ENCODE peak calls at places on chromosomes 6 and 20, in five cellular contexts. X is dorsolateral prefrontal cortex, C is tibial artery, F is sigmoid colon, U is uterus. A is an unnamed sample.

GRCh38 chr6:75568100-75568499 is 33.6 kb upstream of the SENP6 start:
- DNase-seq in X (no peak), U (no peak), C (no peak), F (no peak), A (no peak)

GRCh38 chr6:19705606-19706005 is 131.6 kb upstream of the ID4 start:
- DNase-seq in U (no peak), C (no peak), X (no peak), F (no peak), A (no peak)

GRCh38 chr6:9540534-9541126 is 874.2 kb downstream of the TFAP2A start:
- DNase-seq in X (no peak), U (no peak), F (no peak), C (no peak), A (peak; percentile 27)

GRCh38 chr20:56628873-56629463 is at the start of gene TFAP2C:
- DNase-seq in C (peak; percentile 72), X (no peak), F (peak; percentile 89), U (peak; percentile 30), A (peak; percentile 14)

GRCh38 chr6:87588756-87589407 is 905 bp downstream of the RARS2 start:
- DNase-seq in U (no peak), X (no peak), F (no peak), C (no peak), A (no peak)

GRCh38 chr6:100274147-100274546 is 190.6 kb downstream of the SIM1 start:
- DNase-seq in X (no peak), U (no peak), F (no peak), C (no peak), A (no peak)

GRCh38 chr6:148747493-148748160 is 797 bp downstream of the UST start:
- DNase-seq in U (peak; percentile 49), C (peak; percentile 78), X (peak; percentile 52), F (peak; percentile 78), A (peak; percentile 35)

GRCh38 chr6:125154184-125155135 is 887 bp downstream of the TPD52L1 start:
- DNase-seq in C (peak; percentile 70), X (peak; percentile 43), U (peak; percentile 33), F (peak; percentile 68), A (no peak)

GRCh38 chr6:17165383-17165782 is 63.5 kb downstream of the STMND1 start:
- DNase-seq in C (no peak), F (no peak), U (no peak), X (no peak), A (no peak)

GRCh38 chr6:78436335-78436734 is 431.0 kb upstream of the IRAK1BP1 start:
- DNase-seq in U (no peak), X (no peak), C (no peak), F (no peak), A (peak; percentile 21)

GRCh38 chr6:156061465-156061864 is 605.8 kb upstream of the NOX3 start:
- DNase-seq in U (no peak), X (no peak), C (no peak), F (no peak), A (no peak)

GRCh38 chr6:10588562-10589428 is 67.6 kb downstream of the GCNT2 start:
- DNase-seq in F (no peak), C (no peak), U (no peak), X (no peak), A (no peak)

DNA sequence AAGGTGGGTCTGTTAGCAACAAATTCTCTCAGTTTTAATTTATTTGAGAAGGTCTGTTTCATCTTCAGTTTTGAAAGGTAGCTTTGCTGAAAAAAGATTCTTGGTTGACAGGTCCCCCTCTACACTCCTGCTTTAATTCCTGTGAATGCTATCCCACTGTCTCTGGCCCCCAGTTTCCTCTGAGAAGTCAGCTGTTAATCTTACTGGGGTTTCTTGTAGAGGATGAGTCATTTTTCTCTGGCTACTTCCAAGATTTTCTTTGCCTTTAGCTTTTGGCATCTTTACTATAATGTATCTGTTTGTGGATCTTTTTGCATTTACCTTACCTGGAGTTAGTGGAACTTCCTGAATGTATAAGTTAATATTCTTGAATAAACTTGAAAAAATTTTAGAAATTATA is 122.7 kb downstream of the MMS22L start:
- DNase-seq in C (no peak), F (no peak), X (no peak), U (no peak), A (no peak)
- TF ChIP-seq CTCF in C (no peak), F (no peak), X (no peak), U (no peak), A (no peak)

DNA sequence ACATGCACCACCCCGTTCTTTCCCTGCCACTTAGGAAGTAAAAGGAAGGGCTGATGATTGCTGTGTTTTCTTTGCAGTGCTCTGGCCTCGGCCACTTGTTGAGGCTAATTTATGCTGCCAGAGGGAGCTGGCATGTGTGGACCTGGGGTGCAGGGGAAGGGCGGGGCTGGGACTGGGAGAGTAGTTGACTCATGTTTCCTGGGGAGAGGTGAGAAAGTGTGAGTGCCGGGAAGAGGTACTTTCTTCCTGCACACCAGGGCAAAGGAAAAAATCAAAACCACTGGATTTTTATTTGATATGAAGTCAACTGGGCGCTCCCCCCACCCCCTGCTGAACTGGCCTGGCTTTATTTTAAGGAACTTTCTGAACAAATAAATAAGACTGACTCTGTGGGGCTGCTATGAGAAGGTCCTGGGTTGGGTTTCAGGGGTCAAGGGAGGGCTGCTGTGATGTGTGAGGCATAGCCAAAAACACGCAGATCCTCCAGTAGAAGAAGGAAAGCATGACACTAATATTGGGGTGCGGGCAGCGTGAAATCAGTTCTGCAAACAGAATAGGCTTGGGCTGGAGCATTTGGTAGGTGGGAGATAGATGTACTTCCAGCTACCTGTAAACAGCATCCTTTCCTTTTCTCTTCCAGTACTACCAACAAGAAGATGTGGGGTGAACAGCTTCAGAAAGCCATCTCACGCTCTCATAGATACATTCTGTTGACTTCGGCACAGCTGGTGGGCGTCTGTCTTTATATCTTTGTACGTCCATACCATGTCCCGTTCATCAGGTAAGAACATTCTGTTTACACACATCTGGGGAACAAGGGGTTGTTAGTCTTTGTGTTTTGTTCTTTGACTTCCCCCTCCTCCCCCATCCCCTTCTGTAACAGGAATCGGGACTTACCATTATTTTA is 87.5 kb downstream of the SYNJ2 start:
- DNase-seq in F (peak; percentile 61), X (peak; percentile 51), U (peak; percentile 53), C (peak; percentile 87), A (no peak)
- H3K27ac ChIP-seq in F (peak overlapping the region; percentile 21), X (no peak overlapping the region), U (no peak overlapping the region), C (peak overlapping the region; percentile 53), A (no peak overlapping the region)

DNA sequence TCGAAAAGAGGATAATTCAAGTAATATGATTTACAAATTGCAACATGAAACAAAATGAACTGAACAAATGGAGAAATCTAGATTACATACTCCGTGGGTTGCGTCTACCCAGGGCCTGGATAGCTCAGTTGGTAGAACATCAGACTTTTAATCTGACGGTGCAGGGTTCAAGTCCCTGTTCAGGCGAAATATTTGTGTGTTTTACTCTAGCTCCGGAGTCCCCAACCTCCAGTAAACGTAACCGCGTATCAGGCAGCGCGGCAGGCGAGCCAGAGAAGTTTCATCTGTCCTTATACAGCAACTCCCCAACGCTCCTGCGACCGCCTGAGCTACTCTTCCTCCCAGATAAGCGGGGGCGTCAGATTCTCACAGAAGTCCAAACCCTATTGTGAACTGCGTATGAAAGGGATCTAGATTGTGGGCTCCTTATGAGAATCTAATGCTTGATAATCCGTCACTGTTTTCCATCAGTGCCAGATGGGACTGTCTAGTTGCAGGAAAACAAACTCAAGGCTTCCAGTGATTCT is 176.1 kb downstream of the TRIM27 start:
- DNase-seq in U (no peak), X (no peak), F (no peak), C (no peak), A (peak; percentile 32)
- H3K4me3 ChIP-seq in U (no peak overlapping the region), X (no peak overlapping the region), F (no peak overlapping the region), C (no peak overlapping the region), A (no peak overlapping the region)

GRCh38 chr20:25338112-25339023 is 52.3 kb downstream of the ABHD12 start:
- DNase-seq in X (no peak), F (no peak), U (no peak), C (no peak), A (no peak)

GRCh38 chr20:25339608-25340007 is 51.0 kb downstream of the ABHD12 start:
- DNase-seq in C (no peak), U (no peak), F (no peak), X (no peak), A (no peak)

GRCh38 chr20:25340380-25340779 is 50.3 kb downstream of the ABHD12 start:
- DNase-seq in X (no peak), U (no peak), F (no peak), C (no peak), A (no peak)

GRCh38 chr20:25341716-25342680 is 48.6 kb downstream of the ABHD12 start:
- DNase-seq in X (no peak), F (no peak), U (no peak), C (no peak), A (no peak)

DNA sequence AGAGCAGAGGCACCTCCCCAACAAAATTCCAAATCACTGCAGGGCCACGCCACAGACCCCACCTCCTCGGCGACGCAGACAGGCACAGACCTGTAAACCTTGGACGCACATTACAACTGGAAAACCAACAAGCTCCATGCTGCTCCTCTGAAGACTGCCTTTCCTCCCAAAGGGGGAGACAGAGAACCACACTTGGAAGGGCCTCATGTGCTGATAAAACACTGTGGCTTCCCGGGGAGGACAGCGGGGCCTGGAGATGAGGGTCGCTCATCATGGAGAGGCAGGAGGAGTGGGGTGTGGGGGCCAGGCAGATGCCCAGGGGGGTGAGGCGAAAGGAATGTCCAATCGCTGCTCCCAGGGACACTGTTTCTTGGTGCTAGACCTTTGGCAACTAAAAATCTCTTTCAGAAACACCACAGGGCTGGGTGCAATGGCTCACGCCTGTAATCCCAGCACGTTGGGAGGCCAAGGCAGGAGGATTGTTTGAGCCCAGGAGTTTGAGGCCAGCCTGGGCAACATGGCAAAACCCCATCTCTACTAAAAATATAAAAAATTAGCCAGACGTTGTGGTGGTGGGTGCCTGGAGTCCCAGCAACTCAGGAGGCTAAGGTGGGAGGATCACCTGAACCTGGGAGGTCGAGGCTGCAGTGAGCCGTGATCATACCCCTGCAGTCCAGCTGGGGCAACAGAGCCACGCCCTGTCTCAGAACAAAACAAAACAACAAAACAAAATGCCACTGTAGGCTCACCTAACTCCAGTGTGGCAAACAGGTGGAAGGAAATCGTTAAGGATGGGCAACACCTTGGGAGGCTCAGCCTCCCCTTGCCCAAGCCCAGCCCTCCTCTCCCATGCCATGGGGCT is 53.8 kb downstream of the ABHD12 start:
- DNase-seq in F (no peak), X (no peak), C (no peak), U (no peak), A (peak; percentile 48)
- TF ChIP-seq CTCF in F (peak; percentile 10), X (peak; percentile 48), C (peak; percentile 13), U (no peak), A (peak; percentile 75)

DNA sequence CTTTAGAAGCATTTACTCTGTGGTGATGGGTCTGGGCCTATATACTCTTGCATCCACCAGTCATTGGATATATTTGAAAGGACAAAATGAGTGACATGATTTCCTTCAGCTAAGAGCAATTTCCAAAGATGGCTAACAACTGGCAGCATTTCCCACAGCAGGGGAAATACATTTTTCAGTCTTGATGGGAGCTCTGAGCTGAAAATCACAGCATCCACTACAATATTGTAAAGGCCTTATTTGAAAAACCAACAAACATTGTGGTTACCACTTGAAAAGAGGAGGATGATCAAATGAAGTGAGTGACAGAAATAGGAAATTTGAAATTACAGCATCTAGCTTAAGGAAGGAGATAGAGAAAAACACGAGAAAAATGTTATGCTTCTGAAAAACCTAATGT is 705.0 kb upstream of the EPHA7 start:
- DNase-seq in U (no peak), C (no peak), X (no peak), F (no peak), A (no peak)
- H3K27ac ChIP-seq in U (no peak overlapping the region), C (no peak overlapping the region), X (no peak overlapping the region), F (no peak overlapping the region), A (no peak overlapping the region)